ENCODE peak calls at places on chromosomes 5 and 9, in six cellular contexts. V, G, Q, A, Z and C are unnamed samples.

GRCh38 chr9:28801144-28801799 is 1228.0 kb upstream of the C9orf72 start:
- DNase-seq in Q (no peak), G (no peak), Z (no peak), V (no peak), A (no peak), C (no peak)

GRCh38 chr9:38110476-38110875 is 41.4 kb upstream of the SHB start:
- DNase-seq in Z (no peak), V (no peak), Q (no peak), G (no peak), A (no peak), C (no peak)

GRCh38 chr9:504921-505821 is 290.5 kb downstream of the DOCK8 start:
- DNase-seq in Q (no peak), A (no peak), Z (no peak), G (peak; percentile 71), V (no peak), C (peak; percentile 20)

GRCh38 chr9:14262836-14263235 is 51.1 kb downstream of the NFIB start:
- DNase-seq in Z (no peak), Q (no peak), G (no peak), A (no peak), V (no peak), C (no peak)

GRCh38 chr9:115880221-115880620 is 273.4 kb upstream of the PAPPA start:
- DNase-seq in G (no peak), Q (no peak), V (no peak), A (no peak), Z (no peak), C (no peak)

GRCh38 chr5:1297243-1297642 is 2.4 kb upstream of the TERT start:
- DNase-seq in Q (no peak), V (peak; percentile 17), G (peak; percentile 11), A (no peak), Z (no peak), C (peak; percentile 1)

GRCh38 chr9:214488-215448 is at the start of gene DOCK8:
- DNase-seq in V (peak; percentile 70), Q (peak; percentile 84), Z (no peak), G (peak; percentile 76), A (peak; percentile 31), C (peak; percentile 69)

GRCh38 chr5:155080721-155081120 is 67.2 kb downstream of the KIF4B start:
- DNase-seq in G (no peak), Q (no peak), A (no peak), V (no peak), Z (no peak), C (no peak)

GRCh38 chr5:149685494-149685893 is 44.6 kb upstream of the PPARGC1B start:
- DNase-seq in V (no peak), A (no peak), Z (no peak), G (no peak), Q (no peak), C (no peak)

GRCh38 chr5:94243612-94244011 is 374.8 kb downstream of the KIAA0825 start:
- DNase-seq in G (no peak), V (no peak), Q (no peak), Z (no peak), A (no peak), C (no peak)

GRCh38 chr9:113648048-113648447 is 184.5 kb downstream of the RGS3 start:
- DNase-seq in A (no peak), Z (no peak), G (peak; percentile 50), Q (peak; percentile 16), V (peak; percentile 24), C (no peak)

GRCh38 chr5:55220433-55221185 is 6.5 kb downstream of the MCIDAS start:
- DNase-seq in A (no peak), Z (no peak), G (no peak), V (no peak), Q (no peak), C (no peak)

GRCh38 chr9:120477534-120478001 is 102.4 kb downstream of the CDK5RAP2 start:
- DNase-seq in A (peak; percentile 11), Z (no peak), G (peak; percentile 68), Q (peak; percentile 73), V (no peak), C (peak; percentile 13)

GRCh38 chr9:131382850-131383729 is 10.8 kb upstream of the PRRC2B start:
- DNase-seq in G (peak; percentile 87), V (no peak), Z (no peak), Q (peak; percentile 76), A (peak; percentile 68), C (no peak)

GRCh38 chr9:136107155-136107952 is 11.3 kb downstream of the TMEM250 start:
- DNase-seq in Z (no peak), V (no peak), Q (peak; percentile 50), G (no peak), A (no peak), C (no peak)

GRCh38 chr5:172417983-172418630 is 36.2 kb downstream of the SH3PXD2B start:
- DNase-seq in Q (peak; percentile 91), G (peak; percentile 99), A (peak; percentile 20), V (peak; percentile 82), Z (no peak), C (no peak)

GRCh38 chr5:80406980-80407734 is 707 bp upstream of the ZFYVE16 start:
- DNase-seq in V (no peak), Z (no peak), Q (peak; percentile 24), A (peak; percentile 80), G (peak; percentile 75), C (no peak)

GRCh38 chr5:157167219-157167621 is 1.2 kb upstream of the GARIN3 start:
- DNase-seq in V (no peak), G (no peak), Z (peak; percentile 16), Q (no peak), A (no peak), C (no peak)

GRCh38 chr9:133166392-133166791 is 2.7 kb upstream of the GBGT1 start:
- DNase-seq in Z (no peak), V (no peak), Q (no peak), G (peak; percentile 63), A (no peak), C (no peak)

GRCh38 chr9:89986190-89986589 is 381.4 kb downstream of the GADD45G start:
- DNase-seq in A (no peak), Z (no peak), G (no peak), Q (no peak), V (no peak), C (no peak)

GRCh38 chr9:107690026-107690425 is 200.5 kb upstream of the KLF4 start:
- DNase-seq in Q (no peak), Z (no peak), V (no peak), A (no peak), G (no peak), C (no peak)

GRCh38 chr9:111917201-111917600 is 20.6 kb downstream of the UGCG start:
- DNase-seq in Q (no peak), Z (no peak), G (no peak), V (no peak), A (peak; percentile 55), C (no peak)

GRCh38 chr9:88388886-88389617 is 808 bp downstream of the SPIN1 start:
- DNase-seq in V (no peak), A (peak; percentile 66), Q (peak; percentile 57), G (peak; percentile 81), Z (no peak), C (peak; percentile 31)
- TF ChIP-seq POLR2A in V (no peak), A (peak; percentile 44), Q (no peak), G (no peak), Z (peak; percentile 56), C (no peak)

GRCh38 chr9:134341929-134342745 is 15.9 kb downstream of the RXRA start:
- DNase-seq in V (no peak), Z (no peak), G (no peak), A (no peak), Q (no peak), C (no peak)

GRCh38 chr9:134341306-134341705 is 15.1 kb downstream of the RXRA start:
- DNase-seq in G (no peak), Z (no peak), Q (peak; percentile 78), V (no peak), A (no peak), C (no peak)

GRCh38 chr9:134338394-134339182 is 12.3 kb downstream of the RXRA start:
- DNase-seq in Q (no peak), Z (no peak), V (no peak), A (no peak), G (no peak), C (no peak)

GRCh38 chr9:134339183-134339806 is 13.0 kb downstream of the RXRA start:
- DNase-seq in A (no peak), Q (no peak), G (no peak), V (no peak), Z (no peak), C (no peak)

GRCh38 chr9:134340475-134341186 is 14.4 kb downstream of the RXRA start:
- DNase-seq in Q (peak; percentile 63), Z (no peak), V (no peak), G (no peak), A (no peak), C (no peak)
- TF ChIP-seq POLR2AphosphoS5 in Q (no peak), Z (no peak), V (no peak), G (no peak), A (no peak), C (no peak)

GRCh38 chr9:36036253-36036779 is 397 bp upstream of the RECK start:
- DNase-seq in G (no peak), A (no peak), V (no peak), Z (no peak), Q (no peak), C (no peak)

GRCh38 chr9:36039121-36039520 is 2.4 kb downstream of the RECK start:
- DNase-seq in Z (no peak), G (no peak), V (no peak), Q (no peak), A (no peak), C (no peak)

GRCh38 chr9:36037580-36038169 is 962 bp downstream of the RECK start:
- DNase-seq in Z (no peak), G (peak; percentile 68), V (no peak), A (no peak), Q (no peak), C (no peak)

GRCh38 chr9:36034911-36035490 is 1.7 kb upstream of the RECK start:
- DNase-seq in A (no peak), Q (no peak), V (no peak), Z (no peak), G (no peak), C (no peak)

GRCh38 chr9:36036780-36037579 is at the start of gene RECK:
- DNase-seq in G (peak; percentile 93), V (peak; percentile 80), Z (no peak), Q (peak; percentile 89), A (peak; percentile 43), C (peak; percentile 83)
- TF ChIP-seq POLR2A in G (peak; percentile 13), V (peak; percentile 21), Z (peak; percentile 70), Q (peak; percentile 74), A (peak; percentile 36), C (no peak)

DNA sequence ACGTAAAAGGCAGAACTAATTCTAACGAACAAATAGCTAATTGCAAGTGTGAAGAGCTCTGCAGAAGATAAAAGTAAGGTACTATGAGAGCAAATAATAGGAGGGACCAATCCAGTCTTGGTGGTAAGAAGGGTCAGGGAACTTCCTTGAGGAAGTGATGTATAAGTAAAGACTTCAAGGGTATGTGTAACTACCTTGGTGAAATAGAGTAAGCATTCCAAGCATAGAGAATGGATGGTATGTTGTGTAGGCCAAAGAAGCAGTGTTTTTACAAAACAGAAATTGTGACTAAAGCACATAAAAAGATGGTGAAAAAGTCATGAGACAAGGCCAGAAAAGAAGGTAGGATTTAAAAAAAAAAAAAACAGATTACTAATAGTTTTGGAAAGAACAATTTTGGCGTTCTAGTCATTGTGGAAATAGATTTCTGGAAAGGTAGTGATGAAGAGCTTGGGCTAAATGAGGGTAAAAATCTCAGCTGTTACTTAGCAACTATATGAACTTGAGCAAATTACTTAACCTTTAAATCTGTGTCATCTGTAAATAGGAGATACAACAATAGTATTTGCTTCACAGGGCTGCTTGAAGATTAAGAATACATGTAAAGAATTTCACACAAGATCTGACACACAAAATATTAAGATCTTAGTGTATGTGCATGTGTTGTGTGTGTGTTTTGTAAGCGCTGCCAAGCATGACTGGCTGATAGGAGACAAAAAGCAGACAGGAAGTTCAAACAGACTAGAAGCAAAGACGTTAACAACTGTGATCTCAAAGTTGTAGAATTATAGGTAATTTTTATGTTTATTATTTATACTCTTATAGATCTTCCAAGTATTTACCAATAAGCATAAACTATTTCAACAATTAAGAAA is 73.5 kb downstream of the NR6A1 start:
- DNase-seq in V (no peak), A (no peak), Q (no peak), Z (no peak), G (no peak), C (no peak)
- TF ChIP-seq POLR2AphosphoS5 in V (no peak), A (no peak), Q (no peak), Z (no peak), G (peak; percentile 55), C (no peak)